ENCODE peak calls at places on chromosomes 2 and 18, in four cellular contexts. W is pancreas, K is gastrocnemius medialis, A is OCI-LY7. F is an unnamed sample.

GRCh38 chr18:29164020-29164706 is 987.2 kb upstream of the CDH2 start:
- DNase-seq in W (no peak), K (no peak), A (no peak), F (no peak)

GRCh38 chr2:198953328-198953727 is 504.4 kb downstream of the SATB2 start:
- DNase-seq in W (no peak), K (no peak), A (no peak), F (no peak)

GRCh38 chr2:64453710-64454315 is at the start of gene LGALSL:
- DNase-seq in A (peak), W (peak), K (peak), F (peak)

GRCh38 chr2:33104052-33104623 is 157.4 kb downstream of the LTBP1 start:
- DNase-seq in W (no peak), A (no peak), K (no peak), F (no peak)

GRCh38 chr2:1552611-1553010 is 139.3 kb downstream of the TPO start:
- DNase-seq in W (no peak), A (no peak), K (no peak), F (no peak)

GRCh38 chr18:59459352-59460059 is 100.4 kb upstream of the LMAN1 start:
- DNase-seq in W (no peak), K (no peak), A (peak), F (no peak)

GRCh38 chr2:109353806-109354745 is 225.1 kb downstream of the SH3RF3 start:
- DNase-seq in A (no peak), W (no peak), K (no peak), F (no peak)

GRCh38 chr2:226798422-226799210 is 1.0 kb downstream of the IRS1 start:
- DNase-seq in A (peak), W (peak), K (peak), F (no peak)

GRCh38 chr2:172339431-172340010 is 87.9 kb upstream of the ITGA6 start:
- DNase-seq in A (no peak), W (no peak), K (no peak), F (no peak)

GRCh38 chr2:230660294-230661060 is 52.2 kb upstream of the CAB39 start:
- DNase-seq in K (peak), A (peak), W (no peak), F (no peak)

GRCh38 chr2:220781622-220782241 is 790.4 kb downstream of the EPHA4 start:
- DNase-seq in K (no peak), A (no peak), W (no peak), F (peak)

GRCh38 chr2:170467568-170468422 is 247.3 kb upstream of the SP5 start:
- DNase-seq in K (no peak), W (no peak), A (no peak), F (no peak)

F was measured in NT2/D1.